ENCODE peak calls at places on chromosome 14, in seven cellular contexts. K, C, L, S, Y, T and O are unnamed samples.

GRCh38 chr14:78598046-78598652 is 428.0 kb downstream of the NRXN3 start:
- DNase-seq in C (no peak), K (peak; percentile 72), T (peak; percentile 82), S (peak; percentile 14), L (peak; percentile 57), Y (peak; percentile 13), O (peak; percentile 69)

GRCh38 chr14:76929927-76930326 is 98.6 kb downstream of the IRF2BPL start:
- DNase-seq in C (peak; percentile 62), K (no peak), T (no peak), Y (no peak), S (peak; percentile 50), L (no peak), O (no peak)

GRCh38 chr14:61444215-61444768 is 122.9 kb downstream of the PRKCH start:
- DNase-seq in C (peak; percentile 49), T (no peak), L (no peak), K (no peak), S (peak; percentile 59), Y (no peak), O (no peak)

GRCh38 chr14:54786816-54787215 is 115.8 kb downstream of the GCH1 start:
- DNase-seq in K (no peak), S (no peak), T (no peak), C (no peak), L (no peak), Y (no peak), O (no peak)

GRCh38 chr14:38420045-38420444 is 164.2 kb upstream of the CLEC14A start:
- DNase-seq in C (no peak), S (no peak), T (peak; percentile 47), L (no peak), K (no peak), Y (no peak), O (no peak)

GRCh38 chr14:91258021-91258618 is 13.6 kb upstream of the GPR68 start:
- DNase-seq in T (peak; percentile 79), L (no peak), Y (no peak), C (no peak), K (no peak), S (no peak), O (no peak)

GRCh38 chr14:92384461-92385133 is 61.6 kb downstream of the SLC24A4 start:
- DNase-seq in T (no peak), C (no peak), L (no peak), K (no peak), Y (no peak), S (no peak), O (no peak)

GRCh38 chr14:51419685-51420084 is 179.6 kb downstream of the TMX1 start:
- DNase-seq in K (no peak), Y (no peak), L (no peak), S (no peak), T (no peak), C (peak; percentile 63), O (no peak)

GRCh38 chr14:91405724-91406435 is 11.7 kb downstream of the CCDC88C start:
- DNase-seq in Y (no peak), T (no peak), L (no peak), S (no peak), C (no peak), K (no peak), O (no peak)

GRCh38 chr14:77184396-77185092 is 2.9 kb downstream of the TMEM63C start:
- DNase-seq in S (no peak), C (no peak), K (no peak), Y (peak; percentile 20), T (no peak), L (no peak), O (peak; percentile 64)

GRCh38 chr14:94129111-94129757 is at the start of gene IFI27L2:
- DNase-seq in T (peak; percentile 96), L (peak; percentile 67), K (peak; percentile 80), C (peak; percentile 44), S (peak; percentile 40), Y (peak; percentile 81), O (peak; percentile 91)

GRCh38 chr14:36553650-36554260 is 28.7 kb downstream of the NKX2-8 start:
- DNase-seq in S (no peak), C (no peak), Y (peak; percentile 45), L (no peak), K (peak; percentile 20), T (peak; percentile 72), O (peak; percentile 37)